ENCODE peak calls at places on chromosomes 4 and X, in nine cellular contexts. One of them, this sample, is unnamed.

GRCh38 chr4:175376287-175376977 is 435.6 kb downstream of the GPM6A start:
- DNase-seq in tibial nerve: no peak
- DNase-seq in ovary: no peak
- DNase-seq in GM12864: no peak
- DNase-seq in IMR-90: no peak
- DNase-seq in cardiac muscle cell: no peak
- DNase-seq in epithelial cell of esophagus: no peak
- DNase-seq in adrenal gland: no peak
- DNase-seq in CD8-positive, alpha-beta T cell: no peak
- DNase-seq in this sample: no peak

GRCh38 chrX:11562570-11562969 is 103.2 kb downstream of the ARHGAP6 start:
- DNase-seq in CD8-positive, alpha-beta T cell: no peak
- DNase-seq in GM12864: no peak
- DNase-seq in tibial nerve: no peak
- DNase-seq in epithelial cell of esophagus: no peak
- DNase-seq in adrenal gland: no peak
- DNase-seq in ovary: no peak
- DNase-seq in IMR-90: no peak
- DNase-seq in cardiac muscle cell: no peak
- DNase-seq in this sample: no peak

GRCh38 chr4:185344743-185345538 is 50.8 kb downstream of the LRP2BP start:
- DNase-seq in CD8-positive, alpha-beta T cell: no peak
- DNase-seq in adrenal gland: no peak
- DNase-seq in epithelial cell of esophagus: no peak
- DNase-seq in cardiac muscle cell: no peak
- DNase-seq in ovary: no peak
- DNase-seq in GM12864: peak
- DNase-seq in tibial nerve: no peak
- DNase-seq in IMR-90: no peak
- DNase-seq in this sample: no peak

GRCh38 chr4:28225005-28225404 is 1364.4 kb downstream of the STIM2 start:
- DNase-seq in epithelial cell of esophagus: peak
- DNase-seq in adrenal gland: no peak
- DNase-seq in cardiac muscle cell: peak
- DNase-seq in ovary: no peak
- DNase-seq in CD8-positive, alpha-beta T cell: no peak
- DNase-seq in tibial nerve: no peak
- DNase-seq in IMR-90: peak
- DNase-seq in GM12864: no peak
- DNase-seq in this sample: no peak

GRCh38 chrX:155028192-155028591 is 1.5 kb downstream of the FUNDC2 start:
- DNase-seq in epithelial cell of esophagus: no peak
- DNase-seq in adrenal gland: no peak
- DNase-seq in CD8-positive, alpha-beta T cell: no peak
- DNase-seq in tibial nerve: no peak
- DNase-seq in GM12864: no peak
- DNase-seq in cardiac muscle cell: no peak
- DNase-seq in IMR-90: no peak
- DNase-seq in ovary: no peak
- DNase-seq in this sample: no peak

GRCh38 chr4:183335369-183335940 is 13.2 kb upstream of the CLDN24 start:
- DNase-seq in CD8-positive, alpha-beta T cell: no peak
- DNase-seq in GM12864: no peak
- DNase-seq in cardiac muscle cell: no peak
- DNase-seq in adrenal gland: no peak
- DNase-seq in ovary: no peak
- DNase-seq in tibial nerve: no peak
- DNase-seq in IMR-90: peak
- DNase-seq in epithelial cell of esophagus: peak
- DNase-seq in this sample: no peak

GRCh38 chrX:74980802-74981201 is 55.5 kb upstream of the NEXMIF start:
- DNase-seq in IMR-90: no peak
- DNase-seq in GM12864: no peak
- DNase-seq in cardiac muscle cell: no peak
- DNase-seq in tibial nerve: no peak
- DNase-seq in ovary: no peak
- DNase-seq in epithelial cell of esophagus: no peak
- DNase-seq in adrenal gland: no peak
- DNase-seq in CD8-positive, alpha-beta T cell: no peak
- DNase-seq in this sample: no peak

GRCh38 chrX:102154900-102155805 is 624 bp downstream of the BEX5 start:
- DNase-seq in IMR-90: no peak
- DNase-seq in adrenal gland: no peak
- DNase-seq in epithelial cell of esophagus: no peak
- DNase-seq in tibial nerve: no peak
- DNase-seq in CD8-positive, alpha-beta T cell: no peak
- DNase-seq in ovary: peak
- DNase-seq in GM12864: no peak
- DNase-seq in cardiac muscle cell: peak
- DNase-seq in this sample: no peak

GRCh38 chr4:19756661-19757060 is 495.0 kb upstream of the SLIT2 start:
- DNase-seq in tibial nerve: no peak
- DNase-seq in ovary: no peak
- DNase-seq in cardiac muscle cell: no peak
- DNase-seq in IMR-90: no peak
- DNase-seq in adrenal gland: no peak
- DNase-seq in CD8-positive, alpha-beta T cell: no peak
- DNase-seq in epithelial cell of esophagus: peak
- DNase-seq in GM12864: no peak
- DNase-seq in this sample: no peak

GRCh38 chr4:100657187-100657586 is 139.4 kb upstream of the EMCN start:
- DNase-seq in GM12864: no peak
- DNase-seq in tibial nerve: no peak
- DNase-seq in cardiac muscle cell: no peak
- DNase-seq in epithelial cell of esophagus: no peak
- DNase-seq in ovary: no peak
- DNase-seq in CD8-positive, alpha-beta T cell: no peak
- DNase-seq in adrenal gland: no peak
- DNase-seq in IMR-90: no peak
- DNase-seq in this sample: no peak

GRCh38 chr4:16131293-16131692 is 47.5 kb upstream of the PROM1 start:
- DNase-seq in epithelial cell of esophagus: no peak
- DNase-seq in IMR-90: no peak
- DNase-seq in GM12864: no peak
- DNase-seq in ovary: no peak
- DNase-seq in tibial nerve: no peak
- DNase-seq in CD8-positive, alpha-beta T cell: no peak
- DNase-seq in adrenal gland: no peak
- DNase-seq in cardiac muscle cell: no peak
- DNase-seq in this sample: no peak

GRCh38 chr4:66555301-66555700 is 885.0 kb upstream of the EPHA5 start:
- DNase-seq in CD8-positive, alpha-beta T cell: no peak
- DNase-seq in tibial nerve: no peak
- DNase-seq in adrenal gland: no peak
- DNase-seq in epithelial cell of esophagus: peak
- DNase-seq in IMR-90: peak
- DNase-seq in cardiac muscle cell: no peak
- DNase-seq in ovary: no peak
- DNase-seq in GM12864: no peak
- DNase-seq in this sample: no peak

GRCh38 chrX:254630-255215 is 26.5 kb upstream of the PLCXD1 start:
- DNase-seq in CD8-positive, alpha-beta T cell: no peak
- DNase-seq in adrenal gland: no peak
- DNase-seq in ovary: no peak
- DNase-seq in tibial nerve: no peak
- DNase-seq in IMR-90: no peak
- DNase-seq in GM12864: no peak
- DNase-seq in epithelial cell of esophagus: no peak
- DNase-seq in cardiac muscle cell: no peak
- DNase-seq in this sample: no peak

GRCh38 chr4:79297029-79297428 is 28.8 kb downstream of the NAA11 start:
- DNase-seq in CD8-positive, alpha-beta T cell: no peak
- DNase-seq in GM12864: no peak
- DNase-seq in tibial nerve: no peak
- DNase-seq in IMR-90: no peak
- DNase-seq in cardiac muscle cell: no peak
- DNase-seq in adrenal gland: no peak
- DNase-seq in epithelial cell of esophagus: no peak
- DNase-seq in ovary: no peak
- DNase-seq in this sample: no peak

GRCh38 chr4:148642907-148643306 is 200.7 kb upstream of the NR3C2 start:
- DNase-seq in epithelial cell of esophagus: no peak
- DNase-seq in GM12864: no peak
- DNase-seq in ovary: no peak
- DNase-seq in tibial nerve: no peak
- DNase-seq in cardiac muscle cell: no peak
- DNase-seq in CD8-positive, alpha-beta T cell: no peak
- DNase-seq in adrenal gland: no peak
- DNase-seq in IMR-90: no peak
- DNase-seq in this sample: no peak

GRCh38 chr4:4267981-4268380 is 20.0 kb upstream of the TMEM128 start:
- DNase-seq in CD8-positive, alpha-beta T cell: no peak
- DNase-seq in ovary: no peak
- DNase-seq in IMR-90: no peak
- DNase-seq in cardiac muscle cell: no peak
- DNase-seq in tibial nerve: no peak
- DNase-seq in adrenal gland: peak
- DNase-seq in epithelial cell of esophagus: peak
- DNase-seq in GM12864: no peak
- DNase-seq in this sample: no peak

GRCh38 chr4:141375855-141376254 is 155.2 kb downstream of the ZNF330 start:
- DNase-seq in GM12864: no peak
- DNase-seq in CD8-positive, alpha-beta T cell: no peak
- DNase-seq in epithelial cell of esophagus: peak
- DNase-seq in ovary: no peak
- DNase-seq in adrenal gland: peak
- DNase-seq in tibial nerve: no peak
- DNase-seq in IMR-90: peak
- DNase-seq in cardiac muscle cell: no peak
- DNase-seq in this sample: no peak

GRCh38 chr4:11468901-11469300 is 40.2 kb upstream of the HS3ST1 start:
- DNase-seq in cardiac muscle cell: no peak
- DNase-seq in IMR-90: no peak
- DNase-seq in ovary: no peak
- DNase-seq in tibial nerve: no peak
- DNase-seq in epithelial cell of esophagus: no peak
- DNase-seq in CD8-positive, alpha-beta T cell: no peak
- DNase-seq in adrenal gland: no peak
- DNase-seq in GM12864: no peak
- DNase-seq in this sample: no peak

GRCh38 chrX:39843318-39843717 is 254.4 kb downstream of the BCOR start:
- DNase-seq in adrenal gland: no peak
- DNase-seq in IMR-90: no peak
- DNase-seq in CD8-positive, alpha-beta T cell: no peak
- DNase-seq in cardiac muscle cell: no peak
- DNase-seq in ovary: no peak
- DNase-seq in epithelial cell of esophagus: no peak
- DNase-seq in tibial nerve: no peak
- DNase-seq in GM12864: no peak
- DNase-seq in this sample: no peak

GRCh38 chrX:20139966-20140365 is 1.7 kb downstream of the EIF1AX start:
- DNase-seq in epithelial cell of esophagus: peak
- DNase-seq in adrenal gland: no peak
- DNase-seq in ovary: no peak
- DNase-seq in IMR-90: peak
- DNase-seq in tibial nerve: no peak
- DNase-seq in GM12864: no peak
- DNase-seq in CD8-positive, alpha-beta T cell: no peak
- DNase-seq in cardiac muscle cell: no peak
- DNase-seq in this sample: no peak
- H3K4me3 ChIP-seq in epithelial cell of esophagus: peak
- H3K4me3 ChIP-seq in adrenal gland: peak
- H3K4me3 ChIP-seq in ovary: peak
- H3K4me3 ChIP-seq in IMR-90: peak
- H3K4me3 ChIP-seq in tibial nerve: peak
- H3K4me3 ChIP-seq in GM12864: peak
- H3K4me3 ChIP-seq in CD8-positive, alpha-beta T cell: peak
- H3K4me3 ChIP-seq in cardiac muscle cell: no peak
- H3K4me3 ChIP-seq in this sample: peak

DNA sequence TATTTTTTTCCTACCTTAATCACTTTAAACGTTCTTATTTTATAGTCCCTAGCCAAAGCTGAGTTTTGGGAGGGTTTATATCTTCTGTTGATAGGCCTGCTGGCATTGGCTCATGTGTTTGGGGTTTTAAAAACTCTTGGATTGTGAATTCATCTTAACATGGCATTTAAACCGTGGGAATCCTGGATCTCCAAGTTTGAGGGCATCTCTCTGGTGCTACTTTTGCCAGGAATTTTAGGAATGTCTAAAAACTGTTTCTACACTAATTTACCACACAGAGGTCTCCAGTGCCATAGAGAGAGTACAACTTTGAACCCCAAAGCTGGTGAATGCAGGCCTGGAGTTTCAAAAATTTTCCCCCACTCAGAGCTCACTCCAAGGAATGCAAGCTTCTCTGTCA is 139.1 kb upstream of the LNX1 start:
- DNase-seq in epithelial cell of esophagus: no peak
- DNase-seq in tibial nerve: no peak
- DNase-seq in GM12864: no peak
- DNase-seq in ovary: no peak
- DNase-seq in cardiac muscle cell: no peak
- DNase-seq in adrenal gland: no peak
- DNase-seq in IMR-90: no peak
- DNase-seq in CD8-positive, alpha-beta T cell: no peak
- DNase-seq in this sample: no peak
- H3K4me3 ChIP-seq in epithelial cell of esophagus: no peak
- H3K4me3 ChIP-seq in tibial nerve: no peak
- H3K4me3 ChIP-seq in GM12864: no peak
- H3K4me3 ChIP-seq in ovary: no peak
- H3K4me3 ChIP-seq in cardiac muscle cell: no peak
- H3K4me3 ChIP-seq in adrenal gland: no peak
- H3K4me3 ChIP-seq in IMR-90: no peak
- H3K4me3 ChIP-seq in CD8-positive, alpha-beta T cell: no peak
- H3K4me3 ChIP-seq in this sample: no peak

DNA sequence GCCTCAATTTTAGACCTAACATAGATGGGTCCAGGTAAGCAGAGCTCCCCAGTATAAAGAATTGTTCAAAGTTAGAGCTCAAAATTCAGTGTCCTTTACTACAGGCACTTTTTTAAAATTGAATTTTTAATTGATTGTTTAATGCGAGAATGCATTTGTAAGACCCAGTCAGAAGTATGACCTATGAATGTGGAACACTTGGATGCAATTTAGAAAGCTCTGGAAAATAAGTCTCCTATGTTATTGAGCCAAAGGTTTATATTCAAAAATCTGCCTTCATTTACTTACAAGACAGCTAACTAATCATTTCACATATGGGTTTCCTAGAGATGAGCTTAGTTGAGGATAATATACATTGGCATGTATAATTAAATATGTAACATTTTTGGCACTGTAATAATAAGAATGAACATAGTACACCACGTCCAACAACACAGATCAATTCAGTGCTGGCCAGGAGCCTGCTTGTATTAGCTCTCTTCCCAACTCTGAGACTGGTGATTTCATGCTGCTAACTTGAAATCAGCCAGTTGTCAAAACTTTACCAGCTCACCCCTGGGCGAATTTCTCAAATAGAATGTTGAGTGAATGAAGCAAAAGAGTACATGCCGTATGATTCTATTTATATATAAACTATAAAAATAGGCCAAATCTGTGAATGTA is 197.1 kb upstream of the NPY2R start:
- DNase-seq in IMR-90: no peak
- DNase-seq in GM12864: no peak
- DNase-seq in epithelial cell of esophagus: no peak
- DNase-seq in cardiac muscle cell: no peak
- DNase-seq in adrenal gland: no peak
- DNase-seq in tibial nerve: no peak
- DNase-seq in ovary: no peak
- DNase-seq in CD8-positive, alpha-beta T cell: no peak
- DNase-seq in this sample: no peak
- H3K4me3 ChIP-seq in IMR-90: no peak
- H3K4me3 ChIP-seq in GM12864: no peak
- H3K4me3 ChIP-seq in epithelial cell of esophagus: no peak
- H3K4me3 ChIP-seq in cardiac muscle cell: no peak
- H3K4me3 ChIP-seq in adrenal gland: no peak
- H3K4me3 ChIP-seq in tibial nerve: no peak
- H3K4me3 ChIP-seq in ovary: no peak
- H3K4me3 ChIP-seq in CD8-positive, alpha-beta T cell: no peak
- H3K4me3 ChIP-seq in this sample: no peak

GRCh38 chrX:6852869-6853268 is 294.6 kb upstream of the STS start:
- DNase-seq in tibial nerve: no peak
- DNase-seq in adrenal gland: no peak
- DNase-seq in ovary: no peak
- DNase-seq in IMR-90: no peak
- DNase-seq in epithelial cell of esophagus: peak
- DNase-seq in GM12864: no peak
- DNase-seq in CD8-positive, alpha-beta T cell: no peak
- DNase-seq in cardiac muscle cell: no peak
- DNase-seq in this sample: no peak
- H3K4me3 ChIP-seq in tibial nerve: no peak
- H3K4me3 ChIP-seq in adrenal gland: no peak
- H3K4me3 ChIP-seq in ovary: no peak
- H3K4me3 ChIP-seq in IMR-90: no peak
- H3K4me3 ChIP-seq in epithelial cell of esophagus: no peak
- H3K4me3 ChIP-seq in GM12864: no peak
- H3K4me3 ChIP-seq in CD8-positive, alpha-beta T cell: no peak
- H3K4me3 ChIP-seq in cardiac muscle cell: no peak
- H3K4me3 ChIP-seq in this sample: no peak

This sample was measured in right cardiac atrium.